ENCODE peak calls at places on chromosomes 11 and 22, in seven cellular contexts. One of them, this sample, is unnamed.

GRCh38 chr11:63769044-63769718 is 606 bp upstream of the ZFTA start:
- DNase-seq in activated T-helper 1 cell treated with anti-CD3 and anti-CD28 coated beads, Interleukin-12 subunit alpha, Interleukin-12 subunit beta, Interleukin-2, Interleukin-4 antibody, amounts not matched to agents 30 ng/mL and 10 ng/mL and 1 ng/mL, durations not matched to agents 14 hours and 24 hours and 36 hours: peak
- DNase-seq in NCI-H1694: no peak
- DNase-seq in left kidney: peak
- DNase-seq in stimulated activated naive CD8-positive, alpha-beta T cell treated with anti-CD3 and anti-CD28 coated beads, Interleukin-15, Interleukin-2, amounts not matched to agents 100 U/mL and 50 U/mL, for 24 hours: peak
- DNase-seq in cardiac muscle cell: peak
- DNase-seq in right cardiac atrium: peak
- DNase-seq in this sample: no peak

GRCh38 chr11:65786008-65786785 is 666 bp upstream of the OVOL1 start:
- DNase-seq in cardiac muscle cell: no peak
- DNase-seq in right cardiac atrium: no peak
- DNase-seq in NCI-H1694: no peak
- DNase-seq in left kidney: peak
- DNase-seq in activated T-helper 1 cell treated with anti-CD3 and anti-CD28 coated beads, Interleukin-12 subunit alpha, Interleukin-12 subunit beta, Interleukin-2, Interleukin-4 antibody, amounts not matched to agents 30 ng/mL and 10 ng/mL and 1 ng/mL, durations not matched to agents 14 hours and 24 hours and 36 hours: no peak
- DNase-seq in stimulated activated naive CD8-positive, alpha-beta T cell treated with anti-CD3 and anti-CD28 coated beads, Interleukin-15, Interleukin-2, amounts not matched to agents 100 U/mL and 50 U/mL, for 24 hours: no peak
- DNase-seq in this sample: no peak

GRCh38 chr22:22397292-22397870 is 111.2 kb downstream of the ZNF280B start:
- DNase-seq in stimulated activated naive CD8-positive, alpha-beta T cell treated with anti-CD3 and anti-CD28 coated beads, Interleukin-15, Interleukin-2, amounts not matched to agents 100 U/mL and 50 U/mL, for 24 hours: no peak
- DNase-seq in cardiac muscle cell: no peak
- DNase-seq in NCI-H1694: no peak
- DNase-seq in activated T-helper 1 cell treated with anti-CD3 and anti-CD28 coated beads, Interleukin-12 subunit alpha, Interleukin-12 subunit beta, Interleukin-2, Interleukin-4 antibody, amounts not matched to agents 30 ng/mL and 10 ng/mL and 1 ng/mL, durations not matched to agents 14 hours and 24 hours and 36 hours: no peak
- DNase-seq in right cardiac atrium: peak
- DNase-seq in left kidney: peak
- DNase-seq in this sample: no peak

GRCh38 chr11:115134886-115135285 is 369.3 kb downstream of the CADM1 start:
- DNase-seq in NCI-H1694: no peak
- DNase-seq in left kidney: peak
- DNase-seq in cardiac muscle cell: no peak
- DNase-seq in right cardiac atrium: no peak
- DNase-seq in activated T-helper 1 cell treated with anti-CD3 and anti-CD28 coated beads, Interleukin-12 subunit alpha, Interleukin-12 subunit beta, Interleukin-2, Interleukin-4 antibody, amounts not matched to agents 30 ng/mL and 10 ng/mL and 1 ng/mL, durations not matched to agents 14 hours and 24 hours and 36 hours: no peak
- DNase-seq in stimulated activated naive CD8-positive, alpha-beta T cell treated with anti-CD3 and anti-CD28 coated beads, Interleukin-15, Interleukin-2, amounts not matched to agents 100 U/mL and 50 U/mL, for 24 hours: no peak
- DNase-seq in this sample: no peak

GRCh38 chr11:47981667-47982404 is 1.5 kb downstream of the PTPRJ start:
- DNase-seq in activated T-helper 1 cell treated with anti-CD3 and anti-CD28 coated beads, Interleukin-12 subunit alpha, Interleukin-12 subunit beta, Interleukin-2, Interleukin-4 antibody, amounts not matched to agents 30 ng/mL and 10 ng/mL and 1 ng/mL, durations not matched to agents 14 hours and 24 hours and 36 hours: no peak
- DNase-seq in cardiac muscle cell: no peak
- DNase-seq in NCI-H1694: no peak
- DNase-seq in left kidney: no peak
- DNase-seq in right cardiac atrium: peak
- DNase-seq in stimulated activated naive CD8-positive, alpha-beta T cell treated with anti-CD3 and anti-CD28 coated beads, Interleukin-15, Interleukin-2, amounts not matched to agents 100 U/mL and 50 U/mL, for 24 hours: peak
- DNase-seq in this sample: peak

GRCh38 chr11:30445056-30445455 is 122.2 kb downstream of the ARL14EP start:
- DNase-seq in NCI-H1694: no peak
- DNase-seq in stimulated activated naive CD8-positive, alpha-beta T cell treated with anti-CD3 and anti-CD28 coated beads, Interleukin-15, Interleukin-2, amounts not matched to agents 100 U/mL and 50 U/mL, for 24 hours: no peak
- DNase-seq in left kidney: no peak
- DNase-seq in activated T-helper 1 cell treated with anti-CD3 and anti-CD28 coated beads, Interleukin-12 subunit alpha, Interleukin-12 subunit beta, Interleukin-2, Interleukin-4 antibody, amounts not matched to agents 30 ng/mL and 10 ng/mL and 1 ng/mL, durations not matched to agents 14 hours and 24 hours and 36 hours: no peak
- DNase-seq in right cardiac atrium: no peak
- DNase-seq in cardiac muscle cell: peak
- DNase-seq in this sample: no peak

GRCh38 chr22:33542153-33542552 is 378.1 kb downstream of the LARGE1 start:
- DNase-seq in NCI-H1694: no peak
- DNase-seq in activated T-helper 1 cell treated with anti-CD3 and anti-CD28 coated beads, Interleukin-12 subunit alpha, Interleukin-12 subunit beta, Interleukin-2, Interleukin-4 antibody, amounts not matched to agents 30 ng/mL and 10 ng/mL and 1 ng/mL, durations not matched to agents 14 hours and 24 hours and 36 hours: no peak
- DNase-seq in stimulated activated naive CD8-positive, alpha-beta T cell treated with anti-CD3 and anti-CD28 coated beads, Interleukin-15, Interleukin-2, amounts not matched to agents 100 U/mL and 50 U/mL, for 24 hours: no peak
- DNase-seq in right cardiac atrium: no peak
- DNase-seq in left kidney: no peak
- DNase-seq in cardiac muscle cell: no peak
- DNase-seq in this sample: no peak

GRCh38 chr11:93000511-93001476 is 31.3 kb downstream of the MTNR1B start:
- DNase-seq in cardiac muscle cell: no peak
- DNase-seq in stimulated activated naive CD8-positive, alpha-beta T cell treated with anti-CD3 and anti-CD28 coated beads, Interleukin-15, Interleukin-2, amounts not matched to agents 100 U/mL and 50 U/mL, for 24 hours: no peak
- DNase-seq in NCI-H1694: no peak
- DNase-seq in activated T-helper 1 cell treated with anti-CD3 and anti-CD28 coated beads, Interleukin-12 subunit alpha, Interleukin-12 subunit beta, Interleukin-2, Interleukin-4 antibody, amounts not matched to agents 30 ng/mL and 10 ng/mL and 1 ng/mL, durations not matched to agents 14 hours and 24 hours and 36 hours: no peak
- DNase-seq in right cardiac atrium: no peak
- DNase-seq in left kidney: no peak
- DNase-seq in this sample: no peak

GRCh38 chr11:45173064-45173463 is 26.6 kb downstream of the PRDM11 start:
- DNase-seq in cardiac muscle cell: no peak
- DNase-seq in left kidney: no peak
- DNase-seq in activated T-helper 1 cell treated with anti-CD3 and anti-CD28 coated beads, Interleukin-12 subunit alpha, Interleukin-12 subunit beta, Interleukin-2, Interleukin-4 antibody, amounts not matched to agents 30 ng/mL and 10 ng/mL and 1 ng/mL, durations not matched to agents 14 hours and 24 hours and 36 hours: no peak
- DNase-seq in right cardiac atrium: no peak
- DNase-seq in NCI-H1694: no peak
- DNase-seq in stimulated activated naive CD8-positive, alpha-beta T cell treated with anti-CD3 and anti-CD28 coated beads, Interleukin-15, Interleukin-2, amounts not matched to agents 100 U/mL and 50 U/mL, for 24 hours: no peak
- DNase-seq in this sample: no peak

GRCh38 chr11:8241373-8242112 is 22.1 kb downstream of the LMO1 start:
- DNase-seq in activated T-helper 1 cell treated with anti-CD3 and anti-CD28 coated beads, Interleukin-12 subunit alpha, Interleukin-12 subunit beta, Interleukin-2, Interleukin-4 antibody, amounts not matched to agents 30 ng/mL and 10 ng/mL and 1 ng/mL, durations not matched to agents 14 hours and 24 hours and 36 hours: no peak
- DNase-seq in cardiac muscle cell: no peak
- DNase-seq in NCI-H1694: no peak
- DNase-seq in left kidney: no peak
- DNase-seq in stimulated activated naive CD8-positive, alpha-beta T cell treated with anti-CD3 and anti-CD28 coated beads, Interleukin-15, Interleukin-2, amounts not matched to agents 100 U/mL and 50 U/mL, for 24 hours: no peak
- DNase-seq in right cardiac atrium: no peak
- DNase-seq in this sample: no peak

GRCh38 chr11:71373791-71374454 is 74.3 kb downstream of the DHCR7 start:
- DNase-seq in right cardiac atrium: no peak
- DNase-seq in NCI-H1694: no peak
- DNase-seq in stimulated activated naive CD8-positive, alpha-beta T cell treated with anti-CD3 and anti-CD28 coated beads, Interleukin-15, Interleukin-2, amounts not matched to agents 100 U/mL and 50 U/mL, for 24 hours: no peak
- DNase-seq in left kidney: peak
- DNase-seq in cardiac muscle cell: no peak
- DNase-seq in activated T-helper 1 cell treated with anti-CD3 and anti-CD28 coated beads, Interleukin-12 subunit alpha, Interleukin-12 subunit beta, Interleukin-2, Interleukin-4 antibody, amounts not matched to agents 30 ng/mL and 10 ng/mL and 1 ng/mL, durations not matched to agents 14 hours and 24 hours and 36 hours: no peak
- DNase-seq in this sample: no peak

GRCh38 chr11:61923166-61924015 is 6.0 kb upstream of the RAB3IL1 start:
- DNase-seq in stimulated activated naive CD8-positive, alpha-beta T cell treated with anti-CD3 and anti-CD28 coated beads, Interleukin-15, Interleukin-2, amounts not matched to agents 100 U/mL and 50 U/mL, for 24 hours: no peak
- DNase-seq in left kidney: peak
- DNase-seq in activated T-helper 1 cell treated with anti-CD3 and anti-CD28 coated beads, Interleukin-12 subunit alpha, Interleukin-12 subunit beta, Interleukin-2, Interleukin-4 antibody, amounts not matched to agents 30 ng/mL and 10 ng/mL and 1 ng/mL, durations not matched to agents 14 hours and 24 hours and 36 hours: no peak
- DNase-seq in cardiac muscle cell: peak
- DNase-seq in right cardiac atrium: peak
- DNase-seq in NCI-H1694: no peak
- DNase-seq in this sample: no peak

GRCh38 chr11:80487952-80488351 is 1047.1 kb upstream of the TENM4 start:
- DNase-seq in NCI-H1694: no peak
- DNase-seq in left kidney: no peak
- DNase-seq in activated T-helper 1 cell treated with anti-CD3 and anti-CD28 coated beads, Interleukin-12 subunit alpha, Interleukin-12 subunit beta, Interleukin-2, Interleukin-4 antibody, amounts not matched to agents 30 ng/mL and 10 ng/mL and 1 ng/mL, durations not matched to agents 14 hours and 24 hours and 36 hours: no peak
- DNase-seq in stimulated activated naive CD8-positive, alpha-beta T cell treated with anti-CD3 and anti-CD28 coated beads, Interleukin-15, Interleukin-2, amounts not matched to agents 100 U/mL and 50 U/mL, for 24 hours: no peak
- DNase-seq in right cardiac atrium: no peak
- DNase-seq in cardiac muscle cell: no peak
- DNase-seq in this sample: no peak

This sample was measured in CD14-positive monocyte.